ENCODE peak calls at places on chromosomes 12 and 14, in five cellular contexts. F, I, K, U and O are unnamed samples.

GRCh38 chr12:102962532-102962931 is 5.1 kb downstream of the ASCL1 start:
- DNase-seq in I (no peak), U (no peak), F (no peak), K (no peak), O (no peak)

GRCh38 chr12:4176168-4176567 is 97.4 kb upstream of the CCND2 start:
- DNase-seq in U (no peak), I (no peak), F (no peak), K (no peak), O (no peak)

GRCh38 chr14:100737526-100737925 is 10.8 kb downstream of the DLK1 start:
- DNase-seq in I (no peak), K (no peak), U (no peak), F (no peak), O (no peak)

GRCh38 chr12:28390716-28391452 is 200.6 kb downstream of the CCDC91 start:
- DNase-seq in I (no peak), U (no peak), K (no peak), F (no peak), O (peak)

GRCh38 chr14:51921026-51921425 is 60.6 kb downstream of the GNG2 start:
- DNase-seq in U (no peak), K (no peak), F (no peak), I (no peak), O (peak)

GRCh38 chr14:58839233-58839632 is 201.5 kb downstream of the DACT1 start:
- DNase-seq in F (no peak), I (no peak), K (no peak), U (no peak), O (no peak)

GRCh38 chr14:76381817-76382494 is 6.0 kb downstream of the ESRRB start:
- DNase-seq in U (no peak), F (no peak), K (no peak), I (no peak), O (no peak)

GRCh38 chr14:93317836-93318807 is 14.7 kb downstream of the BTBD7 start:
- DNase-seq in I (no peak), K (no peak), F (no peak), U (no peak), O (peak)

GRCh38 chr14:72352012-72352411 is 419.8 kb downstream of the RGS6 start:
- DNase-seq in U (no peak), K (no peak), F (no peak), I (no peak), O (no peak)

GRCh38 chr12:49903700-49904423 is at the start of gene FAIM2:
- DNase-seq in F (no peak), U (no peak), I (no peak), K (no peak), O (peak)

GRCh38 chr14:86457729-86458128 is 927.8 kb downstream of the FLRT2 start:
- DNase-seq in I (no peak), F (no peak), K (no peak), U (no peak), O (no peak)

GRCh38 chr12:103441437-103442186 is 54.2 kb downstream of the C12orf42 start:
- DNase-seq in U (peak), I (no peak), K (no peak), F (no peak), O (no peak)

GRCh38 chr12:93892431-93893210 is 215.4 kb downstream of the CRADD start:
- DNase-seq in K (no peak), I (no peak), F (no peak), U (no peak), O (no peak)

GRCh38 chr12:123401753-123402683 is 18.1 kb downstream of the KMT5A start:
- DNase-seq in I (no peak), U (no peak), F (no peak), K (no peak), O (no peak)

GRCh38 chr12:26153421-26154154 is 28.8 kb upstream of the BHLHE41 start:
- DNase-seq in U (no peak), K (peak), F (no peak), I (peak), O (peak)

GRCh38 chr14:61925043-61925442 is 162.8 kb downstream of the SNAPC1 start:
- DNase-seq in K (peak), U (peak), F (no peak), I (peak), O (peak)

GRCh38 chr12:51077930-51078329 is 5.5 kb downstream of the CSRNP2 start:
- DNase-seq in K (no peak), U (peak), F (no peak), I (no peak), O (peak)

GRCh38 chr14:101717663-101718490 is 43.6 kb upstream of the PPP2R5C start:
- DNase-seq in K (no peak), U (no peak), F (no peak), I (no peak), O (no peak)

GRCh38 chr14:53217283-53217994 is 64.3 kb upstream of the DDHD1 start:
- DNase-seq in F (peak), I (peak), K (peak), U (peak), O (peak)
- H3K27ac ChIP-seq in F (peak), I (no peak), K (peak), U (peak), O (no peak)

DNA sequence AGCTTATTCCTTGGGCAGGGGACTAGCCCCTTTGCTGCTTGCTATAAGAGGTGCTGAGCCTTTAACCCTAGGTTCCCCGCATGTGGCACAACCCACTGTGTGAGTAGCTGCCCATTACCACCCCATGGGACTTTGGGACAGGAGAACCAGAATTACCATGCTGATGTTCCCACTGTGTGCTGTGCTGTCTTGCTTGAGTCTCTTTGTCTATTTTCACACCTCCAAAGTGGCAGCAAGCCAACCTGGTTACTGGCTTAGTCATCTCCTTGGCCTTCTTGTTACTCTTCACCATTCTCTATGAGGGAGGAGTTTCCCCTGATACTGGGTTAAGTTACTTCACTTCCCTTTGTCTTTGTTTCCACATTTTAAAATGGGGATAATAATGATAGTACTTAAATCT is 73.4 kb upstream of the ETV6 start:
- DNase-seq in I (peak), U (no peak), K (no peak), F (no peak), O (peak)
- H3K27ac ChIP-seq in I (peak), U (no peak), K (no peak), F (no peak), O (no peak)

DNA sequence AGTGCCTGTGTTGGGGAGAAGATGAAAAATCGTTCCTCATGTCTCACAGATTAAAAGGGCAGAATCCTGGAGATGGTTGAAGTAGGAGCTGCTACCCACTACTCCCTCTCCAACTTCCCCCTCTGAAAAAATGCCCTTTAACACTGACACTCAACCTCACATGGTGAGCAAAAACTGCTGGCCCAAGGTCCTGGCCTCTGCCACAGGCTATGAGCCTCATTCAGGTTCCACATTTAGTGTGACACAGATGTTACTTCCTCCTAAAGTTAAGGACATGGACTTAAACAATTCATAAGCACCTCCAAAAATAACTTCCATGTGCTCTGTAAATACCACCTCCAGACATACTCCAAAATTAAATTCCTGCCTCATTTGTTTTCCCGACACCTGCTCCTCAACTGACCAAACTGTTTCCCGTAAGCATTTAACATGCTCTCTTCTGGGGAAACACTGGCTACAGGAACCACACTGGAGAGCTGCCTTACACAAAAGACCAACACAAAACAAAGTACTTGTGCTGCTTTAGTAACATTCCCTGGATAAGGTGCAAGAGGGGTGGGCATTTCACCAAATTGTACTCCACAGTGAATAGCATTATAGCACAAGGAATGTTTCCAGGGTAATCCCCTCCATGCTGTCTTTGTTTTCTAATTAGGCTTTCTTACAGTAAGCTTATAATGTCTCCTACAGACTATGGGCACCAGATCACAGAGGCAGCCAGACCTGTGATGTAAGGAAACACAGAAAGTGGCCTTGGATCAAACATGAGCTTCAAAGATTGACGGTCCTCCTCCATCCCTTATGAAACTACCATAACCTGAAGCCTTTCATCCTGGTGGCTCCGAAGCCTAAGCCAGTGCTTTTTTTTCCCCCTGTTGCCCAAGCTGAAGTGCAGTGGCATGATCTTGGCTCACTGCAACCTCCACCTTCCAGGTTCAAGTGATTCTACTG is 57.0 kb downstream of the PHLDA1 start:
- DNase-seq in U (peak), I (no peak), F (no peak), K (peak), O (no peak)
- H3K27ac ChIP-seq in U (no peak), I (no peak), F (no peak), K (peak), O (no peak)

DNA sequence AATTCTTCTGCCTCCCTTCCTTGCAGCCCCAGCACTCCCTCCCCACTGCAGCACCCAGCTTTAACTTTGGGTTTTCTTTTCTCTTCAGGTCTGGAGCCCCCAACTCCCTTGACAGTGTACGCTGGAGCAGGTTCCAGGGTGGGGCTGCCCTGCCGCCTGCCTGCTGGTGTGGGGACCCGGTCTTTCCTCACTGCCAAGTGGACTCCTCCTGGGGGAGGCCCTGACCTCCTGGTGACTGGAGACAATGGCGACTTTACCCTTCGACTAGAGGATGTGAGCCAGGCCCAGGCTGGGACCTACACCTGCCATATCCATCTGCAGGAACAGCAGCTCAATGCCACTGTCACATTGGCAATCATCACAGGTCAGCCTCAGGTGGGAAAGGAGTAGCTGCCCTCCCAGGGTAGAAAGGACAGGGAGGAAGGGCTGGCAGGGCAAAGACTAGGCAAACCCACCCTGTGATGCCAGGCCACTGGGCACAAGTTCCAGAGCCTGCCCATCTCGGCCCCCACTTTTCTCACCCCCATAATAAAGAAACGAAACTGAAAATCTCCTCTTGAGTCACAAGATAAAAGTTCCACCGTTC is 3.0 kb downstream of the LAG3 start:
- DNase-seq in F (no peak), U (no peak), I (no peak), K (no peak), O (no peak)
- H3K27ac ChIP-seq in F (no peak), U (no peak), I (no peak), K (no peak), O (no peak)

GRCh38 chr12:120917748-120918147 is 13.6 kb upstream of the SPPL3 start:
- DNase-seq in K (no peak), F (no peak), U (no peak), I (no peak), O (no peak)

GRCh38 chr12:120916561-120916960 is 12.4 kb upstream of the SPPL3 start:
- DNase-seq in U (no peak), K (no peak), I (no peak), F (no peak), O (no peak)

GRCh38 chr12:120909633-120910318 is 5.6 kb upstream of the SPPL3 start:
- DNase-seq in U (no peak), F (no peak), K (no peak), I (no peak), O (no peak)

GRCh38 chr12:120920178-120920577 is 16.0 kb upstream of the SPPL3 start:
- DNase-seq in U (no peak), F (no peak), K (no peak), I (no peak), O (no peak)

GRCh38 chr12:120914794-120915193 is 10.6 kb upstream of the SPPL3 start:
- DNase-seq in K (no peak), U (no peak), I (peak), F (no peak), O (no peak)
- H3K27ac ChIP-seq in K (no peak), U (no peak), I (peak), F (no peak), O (no peak)

GRCh38 chr12:131223171-131223761 is 269.6 kb downstream of the ADGRD1 start:
- DNase-seq in I (no peak), K (no peak), F (no peak), U (no peak), O (no peak)
- H3K27ac ChIP-seq in I (no peak), K (no peak), F (no peak), U (no peak), O (no peak)

GRCh38 chr14:104801284-104802119 is 601 bp downstream of the ZBTB42 start:
- DNase-seq in I (no peak), F (no peak), U (no peak), K (no peak), O (no peak)

GRCh38 chr14:104802120-104802912 is 1.4 kb downstream of the ZBTB42 start:
- DNase-seq in U (no peak), I (no peak), F (no peak), K (no peak), O (no peak)

GRCh38 chr14:104799657-104800599 is 973 bp upstream of the ZBTB42 start:
- DNase-seq in I (peak), F (no peak), U (peak), K (peak), O (peak)

GRCh38 chr14:104799239-104799599 is 1.7 kb upstream of the ZBTB42 start:
- DNase-seq in F (no peak), K (no peak), I (no peak), U (no peak), O (no peak)

GRCh38 chr14:104800600-104801283 is at the start of gene ZBTB42:
- DNase-seq in I (peak), F (no peak), K (peak), U (peak), O (peak)
- H3K27ac ChIP-seq in I (no peak), F (peak), K (peak), U (no peak), O (no peak)

GRCh38 chr12:12356467-12356885 is 402 bp upstream of the BORCS5 start:
- DNase-seq in F (no peak), K (no peak), I (no peak), U (no peak), O (no peak)

GRCh38 chr12:12349711-12350665 is at the start of gene MANSC1:
- DNase-seq in K (peak), I (no peak), U (no peak), F (no peak), O (no peak)

GRCh38 chr12:12353276-12353675 is 3.2 kb upstream of the MANSC1 start:
- DNase-seq in F (no peak), U (no peak), K (no peak), I (no peak), O (no peak)

GRCh38 chr12:12353807-12354206 is 3.1 kb upstream of the BORCS5 start:
- DNase-seq in F (no peak), U (no peak), K (no peak), I (no peak), O (no peak)

GRCh38 chr12:12350868-12351463 is 924 bp upstream of the MANSC1 start:
- DNase-seq in I (peak), K (peak), F (no peak), U (no peak), O (no peak)
- H3K27ac ChIP-seq in I (peak), K (peak), F (no peak), U (no peak), O (no peak)